ENCODE peak calls at places on chromosomes 12 and 14, in eight cellular contexts. H is stimulated activated CD8-positive, alpha-beta memory T cell treated with anti-CD3 and anti-CD28 coated beads, Interleukin-4, amount 100 ng/mL, for 1 hour; O is HT1080; Y is iris pigment epithelial cell; A is thoracic aorta; P is adipocyte; Q is activated naive CD8-positive, alpha-beta T cell treated with anti-CD3 and anti-CD28 coated beads, Interleukin-2, amount 50 U/mL, for 24 hours; M is NCI-H1930. D is an unnamed sample.

GRCh38 chr12:71183018-71183417 is 25.2 kb upstream of the TSPAN8 start:
- DNase-seq in O (peak; percentile 38), M (no peak), H (no peak), Y (peak; percentile 43), Q (no peak), P (peak; percentile 2), A (no peak), D (no peak)

GRCh38 chr12:32240210-32240609 is 133.6 kb downstream of the BICD1 start:
- DNase-seq in A (no peak), Q (no peak), O (peak; percentile 17), H (no peak), Y (peak; percentile 16), M (no peak), P (no peak), D (no peak)

GRCh38 chr12:99707883-99708282 is 60.3 kb downstream of the GARIN6 start:
- DNase-seq in P (no peak), Q (no peak), M (no peak), A (no peak), H (no peak), O (no peak), Y (no peak), D (no peak)

GRCh38 chr12:16515666-16516065 is 90.3 kb downstream of the LMO3 start:
- DNase-seq in O (peak; percentile 74), Q (no peak), P (no peak), H (no peak), M (no peak), A (no peak), Y (peak; percentile 36), D (no peak)

GRCh38 chr12:70660620-70661219 is 23.5 kb upstream of the PTPRB start:
- DNase-seq in P (no peak), Q (no peak), A (no peak), Y (peak; percentile 74), H (no peak), M (no peak), O (peak; percentile 96), D (no peak)

GRCh38 chr12:67431436-67432049 is 162.4 kb downstream of the CAND1 start:
- DNase-seq in Q (no peak), A (no peak), M (no peak), Y (no peak), O (no peak), H (no peak), P (no peak), D (no peak)

GRCh38 chr12:1662761-1663439 is 28.0 kb upstream of the ADIPOR2 start:
- DNase-seq in O (no peak), Y (no peak), A (no peak), M (no peak), H (no peak), Q (no peak), P (no peak), D (no peak)

GRCh38 chr14:35534130-35534883 is at the start of gene INSM2:
- DNase-seq in Y (peak; percentile 28), H (no peak), Q (peak; percentile 7), P (no peak), A (no peak), O (no peak), M (peak; percentile 84), D (no peak)

GRCh38 chr12:113214938-113215400 is 6.3 kb upstream of the TPCN1 start:
- DNase-seq in O (peak; percentile 99), H (no peak), A (no peak), M (no peak), P (peak; percentile 99), Y (peak; percentile 99), Q (peak; percentile 14), D (peak; percentile 74)

GRCh38 chr12:41795910-41796309 is 348.8 kb downstream of the GXYLT1 start:
- DNase-seq in Q (no peak), A (no peak), Y (no peak), O (no peak), H (no peak), P (no peak), M (peak; percentile 44), D (no peak)

GRCh38 chr12:13745100-13745678 is 236.2 kb downstream of the GRIN2B start:
- DNase-seq in M (no peak), H (no peak), Q (no peak), P (no peak), O (no peak), A (no peak), Y (no peak), D (no peak)